ENCODE peak calls at places on chromosomes 7 and 10, in ten cellular contexts. I, T, B, H, X, C, U, Y, R and Z are unnamed samples.

GRCh38 chr7:56157238-56157790 is 41.1 kb upstream of the NUPR2 start:
- DNase-seq in I (no peak), T (no peak), B (no peak), H (no peak), X (no peak), C (no peak), U (no peak), Y (no peak), R (no peak), Z (no peak)

GRCh38 chr7:55588976-55589604 is 16.8 kb upstream of the VOPP1 start:
- DNase-seq in I (no peak), T (no peak), B (no peak), H (no peak), X (no peak), C (no peak), U (no peak), Y (no peak), R (no peak), Z (no peak)

GRCh38 chr7:152489044-152489443 is 53.2 kb upstream of the KMT2C start:
- DNase-seq in I (no peak), T (no peak), B (no peak), H (no peak), X (no peak), C (no peak), U (no peak), Y (no peak), R (no peak), Z (no peak)

GRCh38 chr7:42174391-42174848 is 62.6 kb downstream of the GLI3 start:
- DNase-seq in I (no peak), T (peak; percentile 54), B (no peak), H (no peak), X (no peak), C (no peak), U (no peak), Y (no peak), R (no peak), Z (no peak)

GRCh38 chr7:100366411-100367250 is 6.7 kb upstream of the PILRA start:
- DNase-seq in I (no peak), T (no peak), B (no peak), H (no peak), X (no peak), C (no peak), U (peak; percentile 45), Y (peak; percentile 88), R (no peak), Z (no peak)

GRCh38 chr7:55131421-55131929 is 112.7 kb downstream of the EGFR start:
- DNase-seq in I (no peak), T (no peak), B (no peak), H (no peak), X (no peak), C (no peak), U (no peak), Y (no peak), R (no peak), Z (no peak)

GRCh38 chr10:79345241-79346011 is 1.8 kb upstream of the PPIF start:
- DNase-seq in I (no peak), T (no peak), B (no peak), H (no peak), X (peak; percentile 29), C (peak; percentile 17), U (no peak), Y (peak; percentile 76), R (no peak), Z (no peak)

GRCh38 chr10:22285130-22285529 is 31.1 kb upstream of the COMMD3 start:
- DNase-seq in I (no peak), T (no peak), B (no peak), H (peak; percentile 21), X (no peak), C (no peak), U (no peak), Y (no peak), R (no peak), Z (no peak)

GRCh38 chr10:96092999-96093767 is 36.9 kb upstream of the ZNF518A start:
- DNase-seq in I (no peak), T (no peak), B (no peak), H (no peak), X (no peak), C (no peak), U (no peak), Y (no peak), R (no peak), Z (no peak)

GRCh38 chr10:96090463-96090800 is 39.7 kb upstream of the ZNF518A start:
- DNase-seq in I (no peak), T (no peak), B (no peak), H (peak; percentile 15), X (no peak), C (peak; percentile 22), U (no peak), Y (no peak), R (no peak), Z (no peak)

GRCh38 chr10:96089116-96089515 is 41.0 kb upstream of the ZNF518A start:
- DNase-seq in I (no peak), T (no peak), B (no peak), H (no peak), X (no peak), C (no peak), U (no peak), Y (no peak), R (no peak), Z (no peak)

GRCh38 chr10:96093948-96094347 is 36.1 kb upstream of the ZNF518A start:
- DNase-seq in I (no peak), T (no peak), B (no peak), H (no peak), X (no peak), C (no peak), U (no peak), Y (no peak), R (no peak), Z (no peak)

DNA sequence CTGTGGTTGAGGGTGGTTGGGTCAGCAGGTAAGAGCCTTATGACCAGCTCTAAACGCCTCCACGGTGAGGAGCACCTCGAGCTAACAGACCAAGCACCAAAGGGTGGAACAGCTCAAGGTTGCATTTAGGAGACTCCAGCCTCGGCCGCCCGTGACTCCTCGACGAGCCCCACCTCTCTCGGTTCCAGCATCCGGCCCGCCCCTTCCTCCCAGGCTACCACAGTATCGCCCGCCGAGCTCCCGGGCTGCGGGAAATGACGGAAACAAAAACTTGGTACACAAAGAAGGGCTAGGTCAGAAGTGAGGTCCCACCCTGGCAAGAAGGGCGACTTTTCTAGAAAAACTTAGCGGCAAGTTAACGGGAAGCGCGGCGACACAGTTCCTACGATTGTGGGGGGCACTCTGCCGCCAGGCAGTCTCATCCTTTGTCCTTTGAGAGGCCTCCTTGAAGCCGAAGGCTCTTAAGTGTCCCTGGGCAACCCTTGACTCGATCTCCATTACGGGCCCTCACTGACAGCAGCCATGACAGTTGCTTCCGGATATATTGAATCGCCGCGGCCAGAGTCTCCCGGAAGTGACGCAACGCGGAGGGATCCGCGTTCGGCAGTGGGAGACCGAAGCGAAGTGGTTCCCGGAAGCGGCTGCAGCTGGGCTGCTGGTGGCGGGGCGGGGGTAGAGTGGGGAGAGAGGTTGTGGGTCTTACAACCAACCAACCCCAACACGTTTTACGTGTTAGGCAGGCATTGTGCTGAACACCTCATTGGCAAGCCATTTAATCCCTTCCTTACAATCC is 40.2 kb upstream of the ZNF518A start:
- DNase-seq in I (peak; percentile 97), T (peak; percentile 98), B (peak; percentile 98), H (peak; percentile 94), X (peak; percentile 98), C (peak; percentile 92), U (peak; percentile 96), Y (peak; percentile 99), R (peak; percentile 93), Z (peak; percentile 89)
- TF ChIP-seq CTCF in I (no peak), T (no peak), B (no peak), H (no peak), X (no peak), C (no peak), U (no peak), Y (no peak), R (no peak), Z (no peak)

GRCh38 chr10:128660726-128661125 is 534.5 kb upstream of the MKI67 start:
- DNase-seq in I (no peak), T (no peak), B (no peak), H (no peak), X (no peak), C (no peak), U (no peak), Y (no peak), R (no peak), Z (peak; percentile 40)
- TF ChIP-seq CTCF in I (no peak), T (no peak), B (no peak), H (no peak), X (no peak), C (no peak), U (peak; percentile 28), Y (no peak), R (no peak), Z (peak; percentile 44)

GRCh38 chr7:78588393-78588792 is 789.8 kb downstream of the PHTF2 start:
- DNase-seq in I (no peak), T (no peak), B (no peak), H (no peak), X (no peak), C (no peak), U (no peak), Y (no peak), R (no peak), Z (no peak)

GRCh38 chr7:78585958-78586357 is 787.4 kb downstream of the PHTF2 start:
- DNase-seq in I (no peak), T (no peak), B (no peak), H (no peak), X (no peak), C (no peak), U (no peak), Y (peak; percentile 32), R (no peak), Z (peak; percentile 11)

DNA sequence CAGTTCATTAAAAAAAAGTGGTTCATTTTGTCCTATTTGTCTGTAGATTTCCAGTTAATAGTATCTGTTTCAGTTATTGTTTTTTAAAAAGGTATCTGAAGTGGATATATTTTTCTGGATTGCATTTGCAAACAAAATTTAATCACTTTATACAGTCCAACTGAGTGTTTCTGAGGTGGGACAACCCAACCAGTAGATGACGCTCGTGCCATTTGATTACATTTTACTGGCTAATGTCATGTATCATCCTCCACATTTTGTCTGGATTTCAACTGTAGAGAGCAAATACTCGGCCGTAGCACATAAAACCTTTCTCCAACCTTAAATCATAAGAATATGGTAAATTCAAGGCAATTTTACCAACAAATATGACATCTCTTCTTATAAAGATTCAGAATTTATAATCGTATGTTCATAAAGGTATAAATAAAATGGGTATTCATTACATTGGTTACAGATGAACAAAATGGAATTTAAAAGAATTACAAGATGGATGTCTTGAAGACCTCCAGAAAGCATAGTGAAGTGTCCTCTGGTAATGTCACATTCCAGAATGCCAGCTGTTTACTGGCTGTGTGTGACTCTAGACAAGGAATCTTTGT is 789.0 kb downstream of the PHTF2 start:
- DNase-seq in I (no peak), T (no peak), B (peak; percentile 14), H (no peak), X (peak; percentile 22), C (no peak), U (peak; percentile 30), Y (peak; percentile 56), R (no peak), Z (peak; percentile 32)
- TF ChIP-seq CTCF in I (no peak), T (peak; percentile 22), B (peak; percentile 15), H (peak; percentile 12), X (peak; percentile 18), C (no peak), U (peak; percentile 44), Y (peak; percentile 56), R (peak; percentile 38), Z (peak; percentile 41)

DNA sequence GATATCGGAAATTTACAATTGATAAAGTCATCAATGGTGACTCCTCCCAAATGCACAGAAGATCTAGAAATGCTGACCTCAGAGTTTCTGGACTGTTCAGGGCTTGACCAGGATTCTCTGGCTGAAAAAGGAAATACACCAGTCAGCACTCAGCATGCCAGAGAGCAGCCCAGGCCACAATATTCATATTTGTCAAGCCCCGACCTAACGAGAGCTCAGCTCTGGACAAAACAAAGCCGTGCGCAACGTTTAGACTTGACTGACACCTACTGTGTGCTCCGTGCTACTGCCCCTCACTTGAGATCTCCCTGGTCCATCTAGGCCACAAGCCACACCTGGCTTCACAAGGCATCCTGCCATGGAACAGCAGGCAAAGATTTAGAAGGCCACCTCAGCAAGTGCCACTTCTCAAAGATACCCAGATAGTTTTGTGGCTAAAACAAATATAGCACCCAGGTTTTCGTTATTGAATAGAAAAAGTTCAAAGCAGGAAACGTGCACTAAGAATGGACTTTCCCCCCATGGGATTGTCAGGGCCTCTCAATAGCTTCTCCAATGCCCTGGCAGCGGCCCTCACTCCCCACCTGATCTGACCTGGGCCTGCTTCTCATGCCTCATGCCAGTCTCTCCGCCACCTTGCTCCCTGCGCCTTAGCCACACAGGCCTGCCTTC is 218.3 kb downstream of the FAM107B start:
- DNase-seq in I (no peak), T (no peak), B (no peak), H (peak; percentile 46), X (no peak), C (no peak), U (no peak), Y (peak; percentile 51), R (peak; percentile 60), Z (no peak)
- TF ChIP-seq CTCF in I (no peak), T (no peak), B (no peak), H (no peak), X (no peak), C (no peak), U (no peak), Y (peak; percentile 15), R (peak; percentile 56), Z (no peak)